ENCODE peak calls at places on chromosomes 2 and 18, in six cellular contexts. One of them, this sample, is unnamed.

GRCh38 chr2:102258386-102259074 is 52.8 kb upstream of the IL1RL1 start:
- DNase-seq in lower lobe of right lung: no peak
- DNase-seq in CD4-positive, CD25-positive, alpha-beta regulatory T cell: peak
- DNase-seq in stomach: no peak
- DNase-seq in astrocyte of the cerebellum: peak
- DNase-seq in neural progenitor cell: no peak
- DNase-seq in this sample: no peak

GRCh38 chr2:20925265-20925889 is 102.5 kb upstream of the LDAH start:
- DNase-seq in neural progenitor cell: peak
- DNase-seq in stomach: no peak
- DNase-seq in lower lobe of right lung: no peak
- DNase-seq in astrocyte of the cerebellum: no peak
- DNase-seq in CD4-positive, CD25-positive, alpha-beta regulatory T cell: no peak
- DNase-seq in this sample: peak

GRCh38 chr2:155368934-155369333 is 670.4 kb downstream of the KCNJ3 start:
- DNase-seq in stomach: no peak
- DNase-seq in astrocyte of the cerebellum: no peak
- DNase-seq in CD4-positive, CD25-positive, alpha-beta regulatory T cell: peak
- DNase-seq in neural progenitor cell: no peak
- DNase-seq in lower lobe of right lung: no peak
- DNase-seq in this sample: no peak

GRCh38 chr2:217807753-217808152 is 195.0 kb downstream of the TNS1 start:
- DNase-seq in astrocyte of the cerebellum: no peak
- DNase-seq in lower lobe of right lung: peak
- DNase-seq in stomach: no peak
- DNase-seq in CD4-positive, CD25-positive, alpha-beta regulatory T cell: no peak
- DNase-seq in neural progenitor cell: no peak
- DNase-seq in this sample: no peak

GRCh38 chr18:27713727-27714080 is 463.2 kb downstream of the CDH2 start:
- DNase-seq in lower lobe of right lung: no peak
- DNase-seq in CD4-positive, CD25-positive, alpha-beta regulatory T cell: no peak
- DNase-seq in astrocyte of the cerebellum: peak
- DNase-seq in neural progenitor cell: peak
- DNase-seq in stomach: no peak
- DNase-seq in this sample: no peak

GRCh38 chr2:238263204-238264071 is 23.6 kb upstream of the HES6 start:
- DNase-seq in neural progenitor cell: peak
- DNase-seq in lower lobe of right lung: peak
- DNase-seq in stomach: peak
- DNase-seq in CD4-positive, CD25-positive, alpha-beta regulatory T cell: peak
- DNase-seq in astrocyte of the cerebellum: peak
- DNase-seq in this sample: peak

GRCh38 chr2:55010915-55011314 is 39.3 kb downstream of the RTN4 start:
- DNase-seq in stomach: no peak
- DNase-seq in CD4-positive, CD25-positive, alpha-beta regulatory T cell: no peak
- DNase-seq in neural progenitor cell: no peak
- DNase-seq in lower lobe of right lung: peak
- DNase-seq in astrocyte of the cerebellum: no peak
- DNase-seq in this sample: no peak

GRCh38 chr18:60319129-60319528 is 53.4 kb downstream of the MC4R start:
- DNase-seq in CD4-positive, CD25-positive, alpha-beta regulatory T cell: no peak
- DNase-seq in astrocyte of the cerebellum: no peak
- DNase-seq in stomach: no peak
- DNase-seq in neural progenitor cell: no peak
- DNase-seq in lower lobe of right lung: no peak
- DNase-seq in this sample: no peak

GRCh38 chr18:59393381-59393780 is 34.3 kb upstream of the LMAN1 start:
- DNase-seq in lower lobe of right lung: no peak
- DNase-seq in astrocyte of the cerebellum: no peak
- DNase-seq in stomach: peak
- DNase-seq in neural progenitor cell: no peak
- DNase-seq in CD4-positive, CD25-positive, alpha-beta regulatory T cell: no peak
- DNase-seq in this sample: no peak

GRCh38 chr2:11348209-11348749 is 3.8 kb upstream of the ROCK2 start:
- DNase-seq in lower lobe of right lung: no peak
- DNase-seq in neural progenitor cell: no peak
- DNase-seq in CD4-positive, CD25-positive, alpha-beta regulatory T cell: no peak
- DNase-seq in astrocyte of the cerebellum: no peak
- DNase-seq in stomach: peak
- DNase-seq in this sample: no peak

GRCh38 chr2:72214429-72215143 is 66.9 kb upstream of the CYP26B1 start:
- DNase-seq in neural progenitor cell: no peak
- DNase-seq in CD4-positive, CD25-positive, alpha-beta regulatory T cell: no peak
- DNase-seq in lower lobe of right lung: no peak
- DNase-seq in astrocyte of the cerebellum: peak
- DNase-seq in stomach: no peak
- DNase-seq in this sample: no peak

GRCh38 chr2:233442028-233442310 is 87.7 kb downstream of the DGKD start:
- DNase-seq in lower lobe of right lung: no peak
- DNase-seq in stomach: no peak
- DNase-seq in neural progenitor cell: no peak
- DNase-seq in astrocyte of the cerebellum: no peak
- DNase-seq in CD4-positive, CD25-positive, alpha-beta regulatory T cell: no peak
- DNase-seq in this sample: no peak

GRCh38 chr18:45828917-45829811 is 3.7 kb downstream of the SIGLEC15 start:
- DNase-seq in CD4-positive, CD25-positive, alpha-beta regulatory T cell: no peak
- DNase-seq in stomach: peak
- DNase-seq in neural progenitor cell: no peak
- DNase-seq in lower lobe of right lung: peak
- DNase-seq in astrocyte of the cerebellum: no peak
- DNase-seq in this sample: no peak

GRCh38 chr2:145905371-145905770 is 1385.5 kb upstream of the ZEB2 start:
- DNase-seq in lower lobe of right lung: no peak
- DNase-seq in CD4-positive, CD25-positive, alpha-beta regulatory T cell: no peak
- DNase-seq in astrocyte of the cerebellum: no peak
- DNase-seq in neural progenitor cell: no peak
- DNase-seq in stomach: no peak
- DNase-seq in this sample: no peak

GRCh38 chr2:99998981-99999380 is 143.4 kb downstream of the AFF3 start:
- DNase-seq in CD4-positive, CD25-positive, alpha-beta regulatory T cell: no peak
- DNase-seq in neural progenitor cell: no peak
- DNase-seq in lower lobe of right lung: no peak
- DNase-seq in astrocyte of the cerebellum: no peak
- DNase-seq in stomach: no peak
- DNase-seq in this sample: no peak

GRCh38 chr2:21759819-21760218 is 636.1 kb downstream of the TDRD15 start:
- DNase-seq in CD4-positive, CD25-positive, alpha-beta regulatory T cell: no peak
- DNase-seq in astrocyte of the cerebellum: peak
- DNase-seq in neural progenitor cell: no peak
- DNase-seq in stomach: no peak
- DNase-seq in lower lobe of right lung: no peak
- DNase-seq in this sample: no peak

GRCh38 chr2:225038076-225038571 is 4.1 kb downstream of the DOCK10 start:
- DNase-seq in astrocyte of the cerebellum: no peak
- DNase-seq in stomach: no peak
- DNase-seq in neural progenitor cell: no peak
- DNase-seq in CD4-positive, CD25-positive, alpha-beta regulatory T cell: no peak
- DNase-seq in lower lobe of right lung: no peak
- DNase-seq in this sample: no peak
- H3K4me3 ChIP-seq in astrocyte of the cerebellum: no peak
- H3K4me3 ChIP-seq in stomach: no peak
- H3K4me3 ChIP-seq in neural progenitor cell: no peak
- H3K4me3 ChIP-seq in CD4-positive, CD25-positive, alpha-beta regulatory T cell: peak
- H3K4me3 ChIP-seq in lower lobe of right lung: peak
- H3K4me3 ChIP-seq in this sample: no peak

GRCh38 chr2:219419331-219420197 is 1.4 kb downstream of the DES start:
- DNase-seq in neural progenitor cell: no peak
- DNase-seq in astrocyte of the cerebellum: no peak
- DNase-seq in CD4-positive, CD25-positive, alpha-beta regulatory T cell: no peak
- DNase-seq in stomach: no peak
- DNase-seq in lower lobe of right lung: no peak
- DNase-seq in this sample: no peak
- H3K4me3 ChIP-seq in neural progenitor cell: no peak
- H3K4me3 ChIP-seq in astrocyte of the cerebellum: no peak
- H3K4me3 ChIP-seq in CD4-positive, CD25-positive, alpha-beta regulatory T cell: no peak
- H3K4me3 ChIP-seq in stomach: peak
- H3K4me3 ChIP-seq in lower lobe of right lung: no peak
- H3K4me3 ChIP-seq in this sample: no peak

DNA sequence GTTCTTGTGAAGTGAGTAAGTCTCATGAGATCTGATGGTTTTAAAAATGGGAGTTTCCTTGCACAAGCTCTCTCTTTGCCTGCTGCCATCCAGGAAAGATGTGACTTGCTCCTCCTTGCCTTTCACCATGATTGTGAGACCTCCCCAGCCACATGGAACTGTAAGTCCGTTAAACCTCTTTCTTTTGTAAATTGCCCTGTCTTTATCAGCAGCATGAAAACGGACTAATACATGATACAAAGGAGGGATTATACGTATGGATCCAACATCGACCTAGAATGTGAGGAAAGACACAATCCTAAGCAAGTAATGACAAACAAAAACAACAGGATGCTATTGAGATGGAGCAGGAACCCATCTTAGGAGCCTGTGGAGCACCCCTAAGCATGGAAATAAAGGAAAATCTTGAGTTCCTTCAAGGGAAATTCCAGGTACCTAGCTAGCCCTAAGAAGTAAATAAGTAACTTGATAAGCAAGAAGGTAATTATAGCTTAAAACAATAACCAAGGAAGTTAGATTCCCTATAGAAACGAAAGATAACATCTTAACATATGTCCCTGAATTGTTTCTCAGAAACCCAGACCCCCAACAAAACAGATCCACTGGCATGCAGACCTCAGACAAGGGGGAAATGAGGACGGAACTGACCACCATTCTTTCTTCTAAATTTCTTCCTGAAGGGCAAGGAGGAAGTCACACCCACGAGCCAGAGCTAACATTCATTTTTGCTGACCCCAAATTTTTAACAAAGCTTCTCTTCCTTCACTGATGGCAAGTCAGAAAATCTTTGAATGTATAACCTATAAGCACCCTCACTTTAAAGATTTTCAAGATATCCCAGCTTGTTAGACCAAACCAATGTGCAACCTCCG is 1.4 kb upstream of the TNFRSF11A start:
- DNase-seq in neural progenitor cell: no peak
- DNase-seq in CD4-positive, CD25-positive, alpha-beta regulatory T cell: no peak
- DNase-seq in lower lobe of right lung: no peak
- DNase-seq in astrocyte of the cerebellum: no peak
- DNase-seq in stomach: no peak
- DNase-seq in this sample: no peak
- H3K4me3 ChIP-seq in neural progenitor cell: no peak
- H3K4me3 ChIP-seq in CD4-positive, CD25-positive, alpha-beta regulatory T cell: no peak
- H3K4me3 ChIP-seq in lower lobe of right lung: no peak
- H3K4me3 ChIP-seq in astrocyte of the cerebellum: no peak
- H3K4me3 ChIP-seq in stomach: no peak
- H3K4me3 ChIP-seq in this sample: no peak

GRCh38 chr2:19349911-19350677 is 8.3 kb downstream of the OSR1 start:
- DNase-seq in CD4-positive, CD25-positive, alpha-beta regulatory T cell: peak
- DNase-seq in lower lobe of right lung: peak
- DNase-seq in astrocyte of the cerebellum: no peak
- DNase-seq in neural progenitor cell: peak
- DNase-seq in stomach: no peak
- DNase-seq in this sample: peak
- H3K4me3 ChIP-seq in CD4-positive, CD25-positive, alpha-beta regulatory T cell: no peak
- H3K4me3 ChIP-seq in lower lobe of right lung: peak
- H3K4me3 ChIP-seq in astrocyte of the cerebellum: peak
- H3K4me3 ChIP-seq in neural progenitor cell: peak
- H3K4me3 ChIP-seq in stomach: peak
- H3K4me3 ChIP-seq in this sample: peak

GRCh38 chr18:40258298-40258697 is 1696.7 kb upstream of the PIK3C3 start:
- DNase-seq in lower lobe of right lung: no peak
- DNase-seq in CD4-positive, CD25-positive, alpha-beta regulatory T cell: no peak
- DNase-seq in stomach: no peak
- DNase-seq in neural progenitor cell: no peak
- DNase-seq in astrocyte of the cerebellum: no peak
- DNase-seq in this sample: no peak

GRCh38 chr18:40259073-40259472 is 1696.0 kb upstream of the PIK3C3 start:
- DNase-seq in astrocyte of the cerebellum: no peak
- DNase-seq in stomach: no peak
- DNase-seq in neural progenitor cell: no peak
- DNase-seq in CD4-positive, CD25-positive, alpha-beta regulatory T cell: no peak
- DNase-seq in lower lobe of right lung: no peak
- DNase-seq in this sample: no peak
- H3K4me3 ChIP-seq in astrocyte of the cerebellum: no peak
- H3K4me3 ChIP-seq in stomach: no peak
- H3K4me3 ChIP-seq in neural progenitor cell: no peak
- H3K4me3 ChIP-seq in CD4-positive, CD25-positive, alpha-beta regulatory T cell: no peak
- H3K4me3 ChIP-seq in lower lobe of right lung: no peak
- H3K4me3 ChIP-seq in this sample: no peak

DNA sequence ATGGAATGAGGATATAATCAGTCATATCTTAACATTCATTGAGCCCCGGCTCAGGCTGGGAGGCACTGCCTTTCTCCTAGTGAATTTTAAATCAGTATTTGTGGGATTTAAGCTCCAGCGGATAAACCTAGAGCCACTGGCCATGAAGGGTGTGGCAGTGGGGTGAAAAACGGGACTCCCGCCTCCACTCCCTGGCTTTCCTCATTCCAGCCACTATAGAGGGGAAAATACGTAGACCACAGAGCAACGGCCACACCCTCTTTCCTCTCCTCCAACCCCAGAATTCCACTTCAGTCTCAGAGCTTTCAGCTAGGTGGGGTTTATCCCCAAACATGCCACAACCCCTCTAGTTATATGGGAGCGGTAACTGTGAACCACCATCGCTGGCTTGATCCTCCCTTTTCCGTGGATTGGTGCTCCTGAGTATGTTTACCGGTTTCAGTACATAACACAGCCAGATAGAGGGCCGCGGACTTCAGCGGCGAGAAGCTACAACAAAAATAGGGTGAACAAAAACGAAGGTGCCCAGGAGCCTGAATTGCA is 70.6 kb upstream of the ITGB6 start:
- DNase-seq in neural progenitor cell: no peak
- DNase-seq in CD4-positive, CD25-positive, alpha-beta regulatory T cell: no peak
- DNase-seq in stomach: peak
- DNase-seq in astrocyte of the cerebellum: no peak
- DNase-seq in lower lobe of right lung: peak
- DNase-seq in this sample: no peak
- H3K4me3 ChIP-seq in neural progenitor cell: peak
- H3K4me3 ChIP-seq in CD4-positive, CD25-positive, alpha-beta regulatory T cell: no peak
- H3K4me3 ChIP-seq in stomach: peak
- H3K4me3 ChIP-seq in astrocyte of the cerebellum: peak
- H3K4me3 ChIP-seq in lower lobe of right lung: peak
- H3K4me3 ChIP-seq in this sample: no peak

DNA sequence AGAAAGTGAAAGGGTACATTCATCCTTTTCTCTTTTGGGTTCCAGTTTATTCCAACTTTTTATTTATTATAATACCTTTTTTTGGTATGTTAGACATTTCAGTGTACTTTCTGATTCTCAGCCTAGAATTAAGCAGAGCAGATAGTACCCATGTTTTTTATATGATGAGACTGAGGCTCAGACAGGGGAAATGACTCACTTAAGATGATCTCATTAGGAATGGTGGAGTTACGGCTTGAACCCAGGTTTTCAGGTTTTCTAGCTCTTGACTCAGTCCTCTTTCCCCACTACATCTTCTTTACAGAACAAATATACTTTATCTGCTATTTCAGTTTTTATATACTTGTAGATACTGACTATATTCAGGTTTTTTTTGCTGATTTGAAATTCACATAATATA is 51.7 kb upstream of the OTX1 start:
- DNase-seq in neural progenitor cell: no peak
- DNase-seq in stomach: no peak
- DNase-seq in CD4-positive, CD25-positive, alpha-beta regulatory T cell: no peak
- DNase-seq in lower lobe of right lung: no peak
- DNase-seq in astrocyte of the cerebellum: no peak
- DNase-seq in this sample: no peak
- H3K4me3 ChIP-seq in neural progenitor cell: no peak
- H3K4me3 ChIP-seq in stomach: no peak
- H3K4me3 ChIP-seq in CD4-positive, CD25-positive, alpha-beta regulatory T cell: no peak
- H3K4me3 ChIP-seq in lower lobe of right lung: no peak
- H3K4me3 ChIP-seq in astrocyte of the cerebellum: no peak
- H3K4me3 ChIP-seq in this sample: no peak

GRCh38 chr2:31318360-31319336 is 84.7 kb downstream of the EHD3 start:
- DNase-seq in stomach: no peak
- DNase-seq in astrocyte of the cerebellum: peak
- DNase-seq in lower lobe of right lung: peak
- DNase-seq in CD4-positive, CD25-positive, alpha-beta regulatory T cell: peak
- DNase-seq in neural progenitor cell: no peak
- DNase-seq in this sample: no peak
- H3K4me3 ChIP-seq in stomach: no peak
- H3K4me3 ChIP-seq in astrocyte of the cerebellum: no peak
- H3K4me3 ChIP-seq in lower lobe of right lung: no peak
- H3K4me3 ChIP-seq in CD4-positive, CD25-positive, alpha-beta regulatory T cell: no peak
- H3K4me3 ChIP-seq in neural progenitor cell: no peak
- H3K4me3 ChIP-seq in this sample: no peak

This sample was measured in neuronal stem cell.